ENCODE peak calls at places on chromosomes 6 and 20, in eight cellular contexts. Q is tibial nerve; N is activated T-helper 1 cell treated with anti-CD3 and anti-CD28 coated beads, Interleukin-12 subunit alpha, Interleukin-12 subunit beta, Interleukin-2, Interleukin-4 antibody, amounts not matched to agents 30 ng/mL and 10 ng/mL and 1 ng/mL, durations not matched to agents 14 hours and 24 hours and 36 hours; X is endodermal cell; U is lung; V is HTR-8/SVneo; I is GOT3; B is RPMI8226. L is an unnamed sample.

GRCh38 chr20:21109144-21109543 is 3.0 kb upstream of the LINC00237 start:
- DNase-seq in V (no peak), I (no peak), X (no peak), U (no peak), N (no peak), Q (no peak), B (no peak), L (no peak)

GRCh38 chr6:37284781-37285180 is 26.8 kb upstream of the TMEM217 start:
- DNase-seq in B (no peak), Q (no peak), U (no peak), N (no peak), V (no peak), X (no peak), I (no peak), L (no peak)

GRCh38 chr6:27214126-27214601 is 33.3 kb upstream of the PRSS16 start:
- DNase-seq in V (no peak), N (no peak), B (no peak), Q (no peak), I (no peak), X (peak; percentile 69), U (no peak), L (no peak)

GRCh38 chr20:51562334-51563140 is 20.0 kb upstream of the NFATC2 start:
- DNase-seq in Q (peak; percentile 78), I (peak; percentile 82), N (no peak), X (peak; percentile 91), B (no peak), U (peak; percentile 60), V (peak; percentile 84), L (peak; percentile 53)

GRCh38 chr20:45518282-45518681 is 2.9 kb upstream of the SPINT3 start:
- DNase-seq in U (peak; percentile 59), N (no peak), B (no peak), V (no peak), X (no peak), I (no peak), Q (no peak), L (no peak)

GRCh38 chr20:57030611-57031600 is 235.5 kb downstream of the BMP7 start:
- DNase-seq in V (peak; percentile 98), Q (no peak), U (no peak), B (peak; percentile 89), N (no peak), X (no peak), I (no peak), L (no peak)

GRCh38 chr6:70894001-70894400 is 62.9 kb downstream of the B3GAT2 start:
- DNase-seq in N (no peak), Q (no peak), U (no peak), I (no peak), V (no peak), X (no peak), B (no peak), L (no peak)

GRCh38 chr6:36769161-36769675 is 70.0 kb downstream of the CPNE5 start:
- DNase-seq in V (no peak), I (peak; percentile 7), N (no peak), X (peak; percentile 62), U (no peak), B (no peak), Q (no peak), L (no peak)

GRCh38 chr6:79064635-79065034 is 13.4 kb downstream of the PHIP start:
- DNase-seq in N (no peak), U (no peak), I (no peak), V (no peak), Q (no peak), B (no peak), X (no peak), L (no peak)

GRCh38 chr6:30557683-30557981 is 537 bp downstream of the PRR3 start:
- DNase-seq in X (no peak), V (peak; percentile 29), B (no peak), U (no peak), I (no peak), Q (no peak), N (no peak), L (no peak)

GRCh38 chr6:111256646-111257045 is 169.3 kb downstream of the SLC16A10 start:
- DNase-seq in Q (no peak), V (peak; percentile 25), X (no peak), N (no peak), I (no peak), U (no peak), B (no peak), L (no peak)

GRCh38 chr20:24492031-24492607 is 22.7 kb downstream of the SYNDIG1 start:
- DNase-seq in Q (no peak), B (no peak), X (peak; percentile 89), N (no peak), V (no peak), U (no peak), I (no peak), L (no peak)

GRCh38 chr6:80439721-80440488 is 333.4 kb downstream of the BCKDHB start:
- DNase-seq in B (no peak), V (no peak), X (no peak), U (no peak), N (no peak), Q (no peak), I (no peak), L (no peak)

GRCh38 chr6:50849781-50850180 is 31.1 kb downstream of the TFAP2B start:
- DNase-seq in B (no peak), N (no peak), U (no peak), X (peak; percentile 63), I (no peak), Q (no peak), V (no peak), L (no peak)

GRCh38 chr6:66717786-66718185 is 1010.8 kb upstream of the EYS start:
- DNase-seq in U (no peak), Q (no peak), I (no peak), N (no peak), V (no peak), B (no peak), X (no peak), L (no peak)

GRCh38 chr20:59939879-59940128 is 301 bp downstream of the PPP1R3D start:
- DNase-seq in V (peak; percentile 34), N (peak; percentile 9), Q (no peak), I (no peak), U (no peak), X (no peak), B (no peak), L (peak; percentile 72)

GRCh38 chr20:61589055-61589385 is 337.0 kb downstream of the CDH4 start:
- DNase-seq in Q (no peak), X (no peak), U (no peak), B (no peak), I (no peak), N (no peak), V (peak; percentile 87), L (no peak)

GRCh38 chr6:129351807-129352206 is 358.2 kb downstream of the ARHGAP18 start:
- DNase-seq in V (no peak), U (no peak), B (no peak), Q (no peak), I (no peak), X (no peak), N (no peak), L (no peak)

GRCh38 chr6:133301739-133302138 is 60.6 kb downstream of the EYA4 start:
- DNase-seq in B (no peak), X (no peak), U (no peak), N (no peak), I (no peak), V (no peak), Q (no peak), L (no peak)

GRCh38 chr6:6811151-6812002 is 222.9 kb downstream of the LY86 start:
- DNase-seq in I (no peak), V (peak; percentile 70), B (no peak), Q (no peak), X (peak; percentile 83), U (peak; percentile 54), N (no peak), L (no peak)

GRCh38 chr6:37182736-37183590 is 13.0 kb downstream of the PIM1 start:
- DNase-seq in N (peak; percentile 71), V (no peak), U (peak; percentile 49), B (peak; percentile 51), X (no peak), I (no peak), Q (no peak), L (no peak)

GRCh38 chr20:46070215-46070910 is 19.4 kb downstream of the NCOA5 start:
- DNase-seq in N (no peak), U (no peak), I (no peak), V (no peak), X (peak; percentile 24), B (no peak), Q (no peak), L (no peak)

GRCh38 chr6:92684386-92684785 is 735.0 kb downstream of the EPHA7 start:
- DNase-seq in X (no peak), I (no peak), U (no peak), B (no peak), Q (no peak), N (no peak), V (no peak), L (no peak)

GRCh38 chr6:32763417-32763816 is at the start of gene HLA-DQB2:
- DNase-seq in Q (no peak), U (no peak), I (no peak), X (no peak), V (no peak), B (no peak), N (no peak), L (no peak)

GRCh38 chr6:139608872-139609271 is 234.4 kb upstream of the CITED2 start:
- DNase-seq in X (no peak), V (no peak), I (no peak), N (no peak), B (no peak), Q (no peak), U (no peak), L (no peak)

GRCh38 chr6:157605484-157605883 is 217.6 kb upstream of the SNX9 start:
- DNase-seq in U (no peak), V (no peak), I (no peak), Q (no peak), X (peak; percentile 35), N (no peak), B (no peak), L (peak; percentile 43)

GRCh38 chr20:5786930-5787826 is 37.0 kb downstream of the SHLD1 start:
- DNase-seq in X (no peak), Q (no peak), U (no peak), N (no peak), B (no peak), I (no peak), V (no peak), L (no peak)

L was measured in ascending aorta.